ENCODE peak calls at places on chromosomes 7 and 10, in nine cellular contexts. One of them, this sample, is unnamed. For H3K9me3, the result is how much of the 10 kb centered on the place peaks cover.

GRCh38 chr10:100759331-100759730 is 13.9 kb downstream of the PAX2 start:
- DNase-seq in adrenal gland: no peak
- DNase-seq in gastrocnemius medialis: no peak
- DNase-seq in prostate gland: no peak
- DNase-seq in spleen: peak
- DNase-seq in neuronal stem cell: no peak
- DNase-seq in A673: no peak
- DNase-seq in heart left ventricle: no peak
- DNase-seq in suprapubic skin: no peak
- DNase-seq in this sample: no peak

GRCh38 chr10:16986082-16986405 is 143.6 kb downstream of the CUBN start:
- DNase-seq in adrenal gland: no peak
- DNase-seq in gastrocnemius medialis: no peak
- DNase-seq in prostate gland: no peak
- DNase-seq in spleen: no peak
- DNase-seq in neuronal stem cell: no peak
- DNase-seq in A673: no peak
- DNase-seq in heart left ventricle: no peak
- DNase-seq in suprapubic skin: no peak
- DNase-seq in this sample: no peak

GRCh38 chr7:131905574-131905973 is 349.1 kb upstream of the PODXL start:
- DNase-seq in adrenal gland: no peak
- DNase-seq in gastrocnemius medialis: no peak
- DNase-seq in prostate gland: no peak
- DNase-seq in spleen: no peak
- DNase-seq in neuronal stem cell: no peak
- DNase-seq in A673: no peak
- DNase-seq in heart left ventricle: no peak
- DNase-seq in suprapubic skin: no peak
- DNase-seq in this sample: no peak

GRCh38 chr10:97297556-97298222 is 5.3 kb upstream of the ARHGAP19 start:
- DNase-seq in adrenal gland: no peak
- DNase-seq in gastrocnemius medialis: no peak
- DNase-seq in prostate gland: no peak
- DNase-seq in spleen: no peak
- DNase-seq in neuronal stem cell: no peak
- DNase-seq in A673: no peak
- DNase-seq in heart left ventricle: no peak
- DNase-seq in suprapubic skin: no peak
- DNase-seq in this sample: no peak

GRCh38 chr7:4681218-4681851 is 760 bp upstream of the FOXK1 start:
- DNase-seq in adrenal gland: no peak
- DNase-seq in gastrocnemius medialis: no peak
- DNase-seq in prostate gland: no peak
- DNase-seq in spleen: no peak
- DNase-seq in neuronal stem cell: no peak
- DNase-seq in A673: no peak
- DNase-seq in heart left ventricle: no peak
- DNase-seq in suprapubic skin: no peak
- DNase-seq in this sample: no peak

GRCh38 chr7:130383187-130383980 is 3.1 kb downstream of the CPA1 start:
- DNase-seq in adrenal gland: peak
- DNase-seq in gastrocnemius medialis: no peak
- DNase-seq in prostate gland: no peak
- DNase-seq in spleen: no peak
- DNase-seq in neuronal stem cell: no peak
- DNase-seq in A673: no peak
- DNase-seq in heart left ventricle: no peak
- DNase-seq in suprapubic skin: no peak
- DNase-seq in this sample: peak

GRCh38 chr7:122219253-122219865 is 75.3 kb upstream of the AASS start:
- DNase-seq in adrenal gland: no peak
- DNase-seq in gastrocnemius medialis: no peak
- DNase-seq in prostate gland: no peak
- DNase-seq in spleen: no peak
- DNase-seq in neuronal stem cell: peak
- DNase-seq in A673: peak
- DNase-seq in heart left ventricle: no peak
- DNase-seq in suprapubic skin: no peak
- DNase-seq in this sample: no peak

GRCh38 chr10:131816157-131816775 is 84.5 kb upstream of the PPP2R2D start:
- DNase-seq in adrenal gland: no peak
- DNase-seq in gastrocnemius medialis: no peak
- DNase-seq in prostate gland: no peak
- DNase-seq in spleen: no peak
- DNase-seq in neuronal stem cell: no peak
- DNase-seq in A673: no peak
- DNase-seq in heart left ventricle: no peak
- DNase-seq in suprapubic skin: no peak
- DNase-seq in this sample: no peak

GRCh38 chr7:88226886-88227516 is 7.2 kb upstream of the SRI start:
- DNase-seq in adrenal gland: no peak
- DNase-seq in gastrocnemius medialis: no peak
- DNase-seq in prostate gland: no peak
- DNase-seq in spleen: no peak
- DNase-seq in neuronal stem cell: no peak
- DNase-seq in A673: no peak
- DNase-seq in heart left ventricle: no peak
- DNase-seq in suprapubic skin: no peak
- DNase-seq in this sample: no peak

GRCh38 chr10:51063659-51064535 is 10.4 kb upstream of the PRKG1 start:
- DNase-seq in adrenal gland: no peak
- DNase-seq in gastrocnemius medialis: no peak
- DNase-seq in prostate gland: no peak
- DNase-seq in spleen: no peak
- DNase-seq in neuronal stem cell: no peak
- DNase-seq in A673: peak
- DNase-seq in heart left ventricle: no peak
- DNase-seq in suprapubic skin: no peak
- DNase-seq in this sample: no peak

GRCh38 chr7:23216021-23216420 is 30.6 kb upstream of the GPNMB start:
- DNase-seq in adrenal gland: peak
- DNase-seq in gastrocnemius medialis: peak
- DNase-seq in prostate gland: no peak
- DNase-seq in spleen: no peak
- DNase-seq in neuronal stem cell: no peak
- DNase-seq in A673: no peak
- DNase-seq in heart left ventricle: peak
- DNase-seq in suprapubic skin: no peak
- DNase-seq in this sample: no peak

GRCh38 chr10:119498889-119499864 is 43.3 kb downstream of the RGS10 start:
- DNase-seq in adrenal gland: no peak
- DNase-seq in gastrocnemius medialis: no peak
- DNase-seq in prostate gland: no peak
- DNase-seq in spleen: no peak
- DNase-seq in neuronal stem cell: no peak
- DNase-seq in A673: no peak
- DNase-seq in heart left ventricle: no peak
- DNase-seq in suprapubic skin: no peak
- DNase-seq in this sample: no peak

GRCh38 chr7:148185050-148185449 is 405.5 kb upstream of the C7orf33 start:
- DNase-seq in adrenal gland: peak
- DNase-seq in gastrocnemius medialis: no peak
- DNase-seq in prostate gland: no peak
- DNase-seq in spleen: no peak
- DNase-seq in neuronal stem cell: no peak
- DNase-seq in A673: peak
- DNase-seq in heart left ventricle: no peak
- DNase-seq in suprapubic skin: no peak
- DNase-seq in this sample: no peak

GRCh38 chr10:12349628-12350166 is 350 bp downstream of the CAMK1D start:
- DNase-seq in adrenal gland: no peak
- DNase-seq in gastrocnemius medialis: no peak
- DNase-seq in prostate gland: no peak
- DNase-seq in spleen: peak
- DNase-seq in neuronal stem cell: no peak
- DNase-seq in A673: peak
- DNase-seq in heart left ventricle: no peak
- DNase-seq in suprapubic skin: no peak
- DNase-seq in this sample: no peak

DNA sequence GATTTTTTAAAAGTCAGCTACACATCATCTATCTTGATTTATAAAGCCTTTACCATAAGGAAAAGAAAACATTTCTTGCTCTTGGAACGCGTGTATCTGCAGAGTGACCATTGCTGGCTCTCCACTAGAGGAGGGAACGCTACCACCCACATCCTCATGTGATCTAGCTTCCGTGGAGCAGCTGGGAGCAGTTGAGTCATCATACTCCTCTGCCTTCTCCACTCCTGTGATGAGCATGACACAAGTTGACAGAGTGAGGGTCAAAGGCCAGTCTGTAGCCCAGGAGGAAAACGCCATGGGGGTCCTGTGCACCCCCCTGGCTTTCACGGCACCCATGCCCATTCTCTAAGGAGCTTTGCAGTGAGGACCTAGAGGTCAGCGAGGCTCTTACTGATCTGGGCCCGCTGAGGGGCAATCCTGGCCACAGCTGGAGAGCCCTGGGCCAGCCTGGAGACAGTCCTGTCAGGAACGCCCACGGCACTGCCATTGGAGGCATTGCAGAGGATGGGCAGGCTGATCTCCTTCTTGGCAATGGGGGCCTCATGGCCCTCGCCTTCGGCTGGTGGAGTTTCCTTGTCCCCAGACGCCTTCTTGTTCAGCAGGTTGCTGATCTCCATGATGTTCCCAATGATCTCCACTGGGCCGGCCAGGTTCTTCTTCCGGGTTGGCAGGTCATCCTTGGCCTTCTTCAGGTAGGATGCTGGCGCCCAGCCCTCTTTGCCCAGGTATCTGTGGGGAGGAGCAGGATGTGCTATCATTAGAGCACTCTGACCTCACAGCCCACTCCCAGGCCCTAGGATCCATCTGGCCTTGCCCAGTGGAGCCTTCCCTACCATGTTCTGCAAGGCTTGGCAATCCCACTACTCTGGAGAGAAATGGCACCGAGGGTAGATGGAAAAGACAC is 119.2 kb downstream of the NEURL1 start:
- DNase-seq in adrenal gland: no peak
- DNase-seq in gastrocnemius medialis: peak
- DNase-seq in prostate gland: no peak
- DNase-seq in spleen: no peak
- DNase-seq in neuronal stem cell: no peak
- DNase-seq in A673: no peak
- DNase-seq in heart left ventricle: no peak
- DNase-seq in suprapubic skin: no peak
- DNase-seq in this sample: no peak
- H3K27ac ChIP-seq in adrenal gland: no peak
- H3K27ac ChIP-seq in gastrocnemius medialis: peak
- H3K27ac ChIP-seq in prostate gland: no peak
- H3K27ac ChIP-seq in spleen: no peak
- H3K27ac ChIP-seq in neuronal stem cell: no peak
- H3K27ac ChIP-seq in A673: no peak
- H3K27ac ChIP-seq in heart left ventricle: no peak
- H3K27ac ChIP-seq in suprapubic skin: no peak
- H3K27ac ChIP-seq in this sample: no peak

DNA sequence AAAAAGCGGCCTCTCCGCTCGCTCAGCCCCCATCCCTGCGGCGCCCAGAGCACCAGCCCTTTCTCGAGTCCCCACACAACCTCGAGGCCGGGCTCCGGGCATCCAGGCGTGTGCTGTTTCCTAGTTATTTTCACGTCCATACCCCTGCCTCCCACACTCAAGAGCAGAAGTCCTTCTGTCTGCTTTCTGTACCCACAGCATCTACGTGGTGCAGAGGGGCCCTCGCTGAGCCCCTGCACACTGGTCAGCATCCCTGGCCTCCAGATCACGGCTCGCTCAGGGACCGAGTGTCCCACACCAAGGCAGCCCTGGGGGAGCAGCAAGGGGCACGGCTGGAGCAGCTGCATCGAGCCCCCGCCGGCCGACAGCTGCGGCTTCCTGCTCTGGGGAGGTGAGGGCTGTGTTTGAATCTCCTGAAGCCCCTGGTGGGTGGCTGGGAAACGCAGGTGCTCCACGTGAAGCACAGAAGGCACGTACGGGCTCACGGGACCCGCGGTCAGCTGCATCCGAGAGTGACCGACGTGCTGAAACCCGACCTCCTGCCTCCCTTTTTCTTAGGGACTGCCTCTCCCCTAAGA is 333.1 kb downstream of the DNAJB6 start:
- DNase-seq in adrenal gland: no peak
- DNase-seq in gastrocnemius medialis: no peak
- DNase-seq in prostate gland: no peak
- DNase-seq in spleen: peak
- DNase-seq in neuronal stem cell: no peak
- DNase-seq in A673: no peak
- DNase-seq in heart left ventricle: no peak
- DNase-seq in suprapubic skin: peak
- DNase-seq in this sample: no peak
- H3K9me3 ChIP-seq in adrenal gland: under half
- H3K9me3 ChIP-seq in gastrocnemius medialis: under half
- H3K9me3 ChIP-seq in prostate gland: under half
- H3K9me3 ChIP-seq in spleen: under half
- H3K9me3 ChIP-seq in neuronal stem cell: under half
- H3K9me3 ChIP-seq in A673: under half
- H3K9me3 ChIP-seq in heart left ventricle: under half
- H3K9me3 ChIP-seq in suprapubic skin: under half
- H3K9me3 ChIP-seq in this sample: under half

GRCh38 chr10:87931836-87932230 is 68.4 kb downstream of the PTEN start:
- DNase-seq in adrenal gland: no peak
- DNase-seq in gastrocnemius medialis: no peak
- DNase-seq in prostate gland: no peak
- DNase-seq in spleen: no peak
- DNase-seq in neuronal stem cell: no peak
- DNase-seq in A673: peak
- DNase-seq in heart left ventricle: no peak
- DNase-seq in suprapubic skin: no peak
- DNase-seq in this sample: no peak
- H3K27ac ChIP-seq in adrenal gland: no peak
- H3K27ac ChIP-seq in gastrocnemius medialis: no peak
- H3K27ac ChIP-seq in prostate gland: no peak
- H3K27ac ChIP-seq in spleen: no peak
- H3K27ac ChIP-seq in neuronal stem cell: no peak
- H3K27ac ChIP-seq in A673: peak
- H3K27ac ChIP-seq in heart left ventricle: no peak
- H3K27ac ChIP-seq in suprapubic skin: no peak
- H3K27ac ChIP-seq in this sample: no peak

DNA sequence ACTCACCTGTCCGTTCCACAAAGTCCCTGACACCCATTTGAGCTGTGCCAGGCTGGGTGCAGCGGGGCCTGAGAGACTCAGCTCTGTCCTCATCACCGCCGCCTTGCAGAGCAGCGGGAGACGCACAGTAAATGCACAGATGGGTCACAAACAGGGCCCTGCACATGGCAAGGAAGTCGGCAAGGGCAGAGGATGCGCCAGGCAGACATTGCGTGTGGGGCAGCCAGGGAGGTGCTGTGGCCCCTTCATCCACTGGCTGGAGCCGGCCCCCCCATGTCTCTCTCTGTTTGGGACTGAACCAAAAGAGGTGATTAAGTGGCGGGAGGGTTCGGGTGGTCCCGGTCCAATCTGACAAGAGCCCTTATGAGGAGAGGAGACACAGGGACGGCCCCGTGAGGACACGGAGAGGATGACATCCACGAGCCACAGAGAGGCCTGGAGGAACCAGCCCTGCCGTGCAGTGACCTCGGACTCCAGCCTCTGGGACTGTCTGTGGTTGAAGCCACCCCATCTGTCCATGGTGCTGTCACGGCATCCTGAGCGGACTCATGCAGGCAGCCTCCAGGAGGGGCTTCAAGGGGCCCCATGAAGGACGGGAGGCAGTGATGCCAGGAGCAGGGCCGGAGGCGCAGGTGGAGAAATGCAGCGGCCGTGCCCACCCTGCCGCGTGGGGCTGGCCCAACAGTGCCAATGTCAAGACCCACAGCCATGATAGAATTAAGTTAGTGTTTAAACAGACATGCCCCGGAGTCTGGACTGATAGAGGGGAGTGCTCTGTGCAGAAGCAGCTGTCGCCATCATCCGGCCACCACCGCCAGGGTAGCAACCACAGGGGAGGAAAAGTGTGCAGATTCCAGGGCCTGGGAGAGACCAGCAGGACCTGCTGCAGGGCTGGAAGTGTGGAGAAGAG is 28.4 kb upstream of the FOXL3 start:
- DNase-seq in adrenal gland: no peak
- DNase-seq in gastrocnemius medialis: no peak
- DNase-seq in prostate gland: no peak
- DNase-seq in spleen: peak
- DNase-seq in neuronal stem cell: no peak
- DNase-seq in A673: no peak
- DNase-seq in heart left ventricle: no peak
- DNase-seq in suprapubic skin: peak
- DNase-seq in this sample: no peak
- H3K9me3 ChIP-seq in adrenal gland: under half
- H3K9me3 ChIP-seq in gastrocnemius medialis: under half
- H3K9me3 ChIP-seq in prostate gland: under half
- H3K9me3 ChIP-seq in spleen: under half
- H3K9me3 ChIP-seq in neuronal stem cell: under half
- H3K9me3 ChIP-seq in A673: under half
- H3K9me3 ChIP-seq in heart left ventricle: under half
- H3K9me3 ChIP-seq in suprapubic skin: under half
- H3K9me3 ChIP-seq in this sample: under half